ENCODE peak calls at places on chromosome X, in five cellular contexts. L is psoas muscle, O is HepG2, V is GM12878, T is ovary. K is an unnamed sample.

GRCh38 chrX:18809641-18810040 is 102.2 kb downstream of the PPEF1 start:
- DNase-seq in L (no peak), O (no peak), V (no peak), T (no peak), K (no peak)

GRCh38 chrX:14753436-14753835 is 119.4 kb downstream of the FANCB start:
- DNase-seq in L (no peak), O (no peak), V (no peak), T (no peak), K (no peak)

GRCh38 chrX:115562492-115562872 is 1.5 kb downstream of the PLS3 start:
- DNase-seq in L (no peak), O (peak; percentile 13), V (no peak), T (no peak), K (no peak)

GRCh38 chrX:47191806-47192401 is 1.7 kb upstream of the UBA1 start:
- DNase-seq in L (peak; percentile 42), O (no peak), V (no peak), T (no peak), K (no peak)

GRCh38 chrX:109533631-109534030 is 3.0 kb upstream of the NXT2 start:
- DNase-seq in L (no peak), O (no peak), V (no peak), T (no peak), K (no peak)

GRCh38 chrX:48540015-48540350 is 469 bp downstream of the TBC1D25 start:
- DNase-seq in L (no peak), O (peak; percentile 8), V (no peak), T (peak; percentile 59), K (peak; percentile 71)

GRCh38 chrX:23845316-23845932 is 62.3 kb downstream of the APOO start:
- DNase-seq in L (no peak), O (peak; percentile 64), V (no peak), T (no peak), K (no peak)

GRCh38 chrX:119942173-119942819 is 1.3 kb downstream of the NKAP start:
- DNase-seq in L (no peak), O (no peak), V (no peak), T (no peak), K (no peak)

GRCh38 chrX:85243761-85244410 is at the start of the genes SATL1 and ZNF711:
- DNase-seq in L (peak; percentile 51), O (peak; percentile 21), V (no peak), T (peak; percentile 51), K (peak; percentile 87)

GRCh38 chrX:152038798-152039197 is 64.3 kb upstream of the GABRE start:
- DNase-seq in L (no peak), O (peak; percentile 14), V (no peak), T (no peak), K (no peak)

GRCh38 chrX:48719958-48720357 is 23.4 kb downstream of the SUV39H1 start:
- DNase-seq in L (no peak), O (no peak), V (no peak), T (no peak), K (no peak)

GRCh38 chrX:150517303-150517896 is 51.0 kb upstream of the MTM1 start:
- DNase-seq in L (no peak), O (no peak), V (no peak), T (peak; percentile 50), K (no peak)

GRCh38 chrX:1491851-1492349 is 39.2 kb upstream of the ASMTL start:
- DNase-seq in L (no peak), O (peak; percentile 65), V (peak; percentile 87), T (no peak), K (peak; percentile 36)

GRCh38 chrX:150680974-150681373 is 12.2 kb upstream of the MTMR1 start:
- DNase-seq in L (no peak), O (peak; percentile 7), V (no peak), T (peak; percentile 25), K (peak; percentile 36)

GRCh38 chrX:6184900-6185515 is 43.7 kb downstream of the NLGN4X start:
- DNase-seq in L (no peak), O (no peak), V (no peak), T (no peak), K (no peak)

GRCh38 chrX:73850124-73851013 is 287.4 kb downstream of the CHIC1 start:
- DNase-seq in L (peak; percentile 77), O (peak; percentile 1), V (peak; percentile 62), T (peak; percentile 58), K (peak; percentile 44)

GRCh38 chrX:8034058-8034457 is 106.8 kb upstream of the PNPLA4 start:
- DNase-seq in L (no peak), O (no peak), V (no peak), T (no peak), K (no peak)

GRCh38 chrX:109347618-109348017 is 134.3 kb downstream of the GUCY2F start:
- DNase-seq in L (no peak), O (no peak), V (no peak), T (no peak), K (no peak)

GRCh38 chrX:9997524-9997923 is 30.4 kb downstream of the CLDN34 start:
- DNase-seq in L (no peak), O (no peak), V (peak; percentile 44), T (no peak), K (no peak)

GRCh38 chrX:76802698-76803097 is 375.2 kb downstream of the MAGEE1 start:
- DNase-seq in L (no peak), O (no peak), V (no peak), T (no peak), K (no peak)

DNA sequence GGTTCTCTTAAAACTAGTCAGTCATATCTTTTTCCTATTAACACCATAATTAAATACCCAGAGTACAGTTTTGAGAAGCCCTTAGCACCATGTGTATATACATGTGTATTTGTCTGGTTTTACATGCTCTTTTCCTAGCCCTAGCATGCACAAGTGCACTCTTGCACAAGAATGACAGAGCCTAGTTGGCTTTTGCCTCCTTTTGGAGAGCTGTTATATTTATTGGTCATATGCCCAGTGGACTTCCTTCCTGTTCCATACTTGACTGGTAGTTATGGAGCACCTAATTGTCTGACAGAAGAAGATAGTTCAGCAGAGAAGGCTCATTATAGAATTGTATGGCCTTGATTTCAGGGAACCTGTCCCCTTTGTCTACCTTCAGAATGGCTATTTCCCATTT is 155.6 kb downstream of the ARX start:
- DNase-seq in L (no peak), O (no peak), V (no peak), T (no peak), K (no peak)
- H3K9me3 ChIP-seq in L (no peaks in the 10 kb centered on the region), O (no peaks in the 10 kb centered on the region), V (no peaks in the 10 kb centered on the region), T (no peaks in the 10 kb centered on the region), K (no peaks in the 10 kb centered on the region)

DNA sequence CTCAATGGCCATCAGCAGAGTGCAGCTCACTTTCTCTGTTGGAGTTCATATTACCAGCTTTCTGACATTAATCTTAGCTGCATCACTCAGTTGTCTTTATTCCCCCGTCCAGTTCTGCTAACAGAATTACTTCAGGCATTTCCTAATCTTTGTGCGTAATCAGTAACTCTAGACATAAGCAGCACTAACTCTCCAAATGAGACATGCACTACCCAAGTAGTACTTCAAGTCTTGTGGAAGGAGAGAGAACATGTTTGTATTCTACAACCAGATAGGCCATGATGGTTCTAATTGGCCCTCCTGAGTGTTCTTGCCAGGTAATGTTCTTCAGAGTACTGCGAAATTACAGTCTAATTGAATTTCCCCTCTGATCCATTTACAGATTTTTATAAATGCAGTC is 448.5 kb upstream of the RPS6KA3 start:
- DNase-seq in L (no peak), O (no peak), V (no peak), T (no peak), K (no peak)
- H3K9me3 ChIP-seq in L (no peaks in the 10 kb centered on the region), O (no peaks in the 10 kb centered on the region), V (no peaks in the 10 kb centered on the region), T (no peaks in the 10 kb centered on the region), K (no peaks in the 10 kb centered on the region)

GRCh38 chrX:70038951-70039350 is 10.8 kb downstream of the AWAT2 start:
- DNase-seq in L (no peak), O (no peak), V (no peak), T (no peak), K (no peak)
- H3K9me3 ChIP-seq in L (no peaks in the 10 kb centered on the region), O (no peaks in the 10 kb centered on the region), V (no peaks in the 10 kb centered on the region), T (no peaks in the 10 kb centered on the region), K (no peaks in the 10 kb centered on the region)

GRCh38 chrX:27399146-27399456 is 64.0 kb downstream of the PPP4R3C start:
- DNase-seq in L (no peak), O (no peak), V (no peak), T (no peak), K (no peak)
- H3K9me3 ChIP-seq in L (no peaks in the 10 kb centered on the region), O (no peaks in the 10 kb centered on the region), V (no peaks in the 10 kb centered on the region), T (no peaks in the 10 kb centered on the region), K (no peaks in the 10 kb centered on the region)

GRCh38 chrX:404656-405055 is 17.9 kb upstream of the PPP2R3B start:
- DNase-seq in L (no peak), O (no peak), V (no peak), T (no peak), K (no peak)

GRCh38 chrX:405149-405548 is 18.4 kb upstream of the PPP2R3B start:
- DNase-seq in L (no peak), O (no peak), V (no peak), T (no peak), K (no peak)

GRCh38 chrX:413322-414201 is 26.9 kb upstream of the PPP2R3B start:
- DNase-seq in L (peak; percentile 76), O (no peak), V (no peak), T (no peak), K (no peak)

DNA sequence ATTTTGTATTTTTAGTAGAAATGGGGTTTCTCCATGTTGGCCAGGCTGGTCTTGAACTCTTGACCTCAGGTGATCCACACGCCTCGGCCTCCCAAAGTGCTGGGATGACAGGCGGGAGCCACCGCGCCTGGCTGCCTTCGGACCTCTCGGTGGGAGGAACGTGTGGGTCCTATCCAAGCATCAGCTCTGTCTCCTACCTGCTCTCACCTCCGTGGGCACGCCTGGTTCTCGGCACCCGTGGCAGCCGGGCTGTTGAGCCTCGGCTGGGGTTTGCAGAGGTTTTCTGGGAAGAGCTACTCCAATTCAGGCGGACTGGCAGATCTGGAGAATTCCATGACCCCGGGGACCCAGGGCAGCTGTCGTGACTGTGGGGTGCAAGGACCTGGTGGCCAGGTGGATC is 23.6 kb upstream of the PPP2R3B start:
- DNase-seq in L (no peak), O (no peak), V (no peak), T (no peak), K (no peak)
- H3K9me3 ChIP-seq in L (no peaks in the 10 kb centered on the region), O (no peaks in the 10 kb centered on the region), V (no peaks in the 10 kb centered on the region), T (no peaks in the 10 kb centered on the region), K (no peaks in the 10 kb centered on the region)

GRCh38 chrX:153357877-153358276 is 23.9 kb downstream of the ZNF275 start:
- DNase-seq in L (no peak), O (no peak), V (no peak), T (no peak), K (no peak)
- H3K9me3 ChIP-seq in L (peaks cover 4% of the 10 kb centered on the region), O (peaks cover 8% of the 10 kb centered on the region), V (peaks cover 1% of the 10 kb centered on the region), T (no peaks in the 10 kb centered on the region), K (no peaks in the 10 kb centered on the region)

DNA sequence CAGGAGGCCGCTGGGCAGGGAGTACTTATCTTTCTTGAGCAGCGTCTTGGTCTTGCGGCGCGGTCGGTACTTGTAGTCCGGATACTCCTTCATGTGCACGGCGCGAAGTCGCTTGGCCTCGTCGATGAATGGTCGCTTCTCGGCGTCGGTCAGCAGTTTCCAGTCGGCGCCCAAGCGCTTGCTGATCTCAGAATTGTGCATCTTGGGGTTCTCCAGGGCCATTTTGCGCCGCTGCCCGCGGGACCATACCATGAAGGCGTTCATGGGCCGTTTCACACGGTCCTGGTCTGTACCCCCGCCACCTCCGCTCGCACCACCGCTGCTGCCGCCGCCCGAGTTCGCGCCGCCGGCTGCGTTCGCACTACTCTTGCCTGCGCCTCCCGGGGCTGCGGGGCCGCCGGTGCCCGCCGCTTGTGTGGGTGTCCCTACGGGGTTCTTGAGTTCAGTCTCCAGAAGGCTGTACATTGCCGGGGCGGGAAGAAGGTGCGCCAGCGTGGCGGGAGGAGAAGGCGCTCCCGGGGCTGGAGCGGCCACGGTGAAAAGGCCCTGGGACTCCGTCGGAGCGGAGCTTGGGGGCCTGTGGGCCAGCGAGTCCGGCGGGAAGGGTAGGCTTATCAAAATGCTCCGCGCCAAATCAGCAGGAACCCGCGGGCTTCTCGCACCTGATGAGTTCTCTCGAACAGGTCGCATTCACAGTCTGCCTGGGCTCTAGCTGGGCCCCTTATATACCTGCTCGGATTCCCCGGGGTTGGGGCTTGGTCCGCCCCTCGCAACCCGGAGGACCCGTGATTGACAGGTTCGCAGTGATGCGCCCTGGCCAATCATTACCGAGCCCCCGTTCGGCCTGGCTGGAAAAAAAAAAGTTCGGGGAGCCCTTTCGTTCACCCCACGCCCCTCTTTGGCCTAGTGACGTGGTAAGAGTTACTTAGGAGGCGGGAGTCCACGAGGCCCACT is at the start of gene SOX3:
- DNase-seq in L (no peak), O (no peak), V (no peak), T (no peak), K (peak; percentile 23)
- H3K9me3 ChIP-seq in L (no peaks in the 10 kb centered on the region), O (no peaks in the 10 kb centered on the region), V (peaks cover 3% of the 10 kb centered on the region), T (no peaks in the 10 kb centered on the region), K (no peaks in the 10 kb centered on the region)

K was measured in SK-N-SH.